ENCODE peak calls at places on chromosomes 3 and 15, in five cellular contexts. One of them, this sample, is unnamed.

GRCh38 chr15:65916041-65916663 is 46.9 kb downstream of the RAB11A start:
- DNase-seq in GM04504: no peak
- DNase-seq in ACHN: no peak
- DNase-seq in naive thymus-derived CD4-positive, alpha-beta T cell: no peak
- DNase-seq in brain microvascular endothelial cell: no peak
- DNase-seq in this sample: no peak

GRCh38 chr15:91040851-91041250 is 18.5 kb upstream of the VPS33B start:
- DNase-seq in naive thymus-derived CD4-positive, alpha-beta T cell: no peak
- DNase-seq in ACHN: no peak
- DNase-seq in brain microvascular endothelial cell: no peak
- DNase-seq in GM04504: no peak
- DNase-seq in this sample: no peak

GRCh38 chr3:30658328-30659052 is 52.1 kb downstream of the TGFBR2 start:
- DNase-seq in brain microvascular endothelial cell: peak; percentile 66
- DNase-seq in ACHN: peak; percentile 58
- DNase-seq in naive thymus-derived CD4-positive, alpha-beta T cell: peak; percentile 84
- DNase-seq in GM04504: no peak
- DNase-seq in this sample: no peak

GRCh38 chr3:10597733-10598132 is 92.3 kb upstream of the ATP2B2 start:
- DNase-seq in naive thymus-derived CD4-positive, alpha-beta T cell: no peak
- DNase-seq in ACHN: no peak
- DNase-seq in brain microvascular endothelial cell: no peak
- DNase-seq in GM04504: no peak
- DNase-seq in this sample: no peak

GRCh38 chr3:192917258-192917507 is 473 bp downstream of the MB21D2 start:
- DNase-seq in naive thymus-derived CD4-positive, alpha-beta T cell: peak; percentile 28
- DNase-seq in ACHN: no peak
- DNase-seq in brain microvascular endothelial cell: no peak
- DNase-seq in GM04504: no peak
- DNase-seq in this sample: no peak

GRCh38 chr3:13012228-13012691 is 61.0 kb downstream of the IQSEC1 start:
- DNase-seq in naive thymus-derived CD4-positive, alpha-beta T cell: no peak
- DNase-seq in ACHN: no peak
- DNase-seq in brain microvascular endothelial cell: no peak
- DNase-seq in GM04504: no peak
- DNase-seq in this sample: no peak

GRCh38 chr3:194136519-194137313 is 768 bp downstream of the HES1 start:
- DNase-seq in GM04504: peak; percentile 76
- DNase-seq in brain microvascular endothelial cell: peak; percentile 78
- DNase-seq in naive thymus-derived CD4-positive, alpha-beta T cell: peak; percentile 26
- DNase-seq in ACHN: peak; percentile 48
- DNase-seq in this sample: peak; percentile 60

GRCh38 chr3:171223396-171223795 is 196.9 kb upstream of the SLC2A2 start:
- DNase-seq in ACHN: no peak
- DNase-seq in naive thymus-derived CD4-positive, alpha-beta T cell: no peak
- DNase-seq in brain microvascular endothelial cell: no peak
- DNase-seq in GM04504: no peak
- DNase-seq in this sample: no peak

GRCh38 chr3:64748244-64748894 is 60.6 kb upstream of the ADAMTS9 start:
- DNase-seq in GM04504: no peak
- DNase-seq in ACHN: no peak
- DNase-seq in naive thymus-derived CD4-positive, alpha-beta T cell: no peak
- DNase-seq in brain microvascular endothelial cell: no peak
- DNase-seq in this sample: peak; percentile 2

GRCh38 chr3:190532626-190533155 is 18.8 kb downstream of the IL1RAP start:
- DNase-seq in brain microvascular endothelial cell: no peak
- DNase-seq in naive thymus-derived CD4-positive, alpha-beta T cell: no peak
- DNase-seq in GM04504: no peak
- DNase-seq in ACHN: no peak
- DNase-seq in this sample: no peak

GRCh38 chr15:84799511-84800187 is 17.5 kb upstream of the ALPK3 start:
- DNase-seq in naive thymus-derived CD4-positive, alpha-beta T cell: no peak
- DNase-seq in brain microvascular endothelial cell: no peak
- DNase-seq in ACHN: no peak
- DNase-seq in GM04504: no peak
- DNase-seq in this sample: no peak

GRCh38 chr15:79615754-79616153 is 183.6 kb downstream of the MINAR1 start:
- DNase-seq in naive thymus-derived CD4-positive, alpha-beta T cell: no peak
- DNase-seq in ACHN: no peak
- DNase-seq in brain microvascular endothelial cell: no peak
- DNase-seq in GM04504: no peak
- DNase-seq in this sample: no peak

GRCh38 chr3:2929574-2929973 is 180.6 kb downstream of the IL5RA start:
- DNase-seq in naive thymus-derived CD4-positive, alpha-beta T cell: no peak
- DNase-seq in ACHN: no peak
- DNase-seq in brain microvascular endothelial cell: no peak
- DNase-seq in GM04504: no peak
- DNase-seq in this sample: no peak

GRCh38 chr3:102090646-102091045 is 241.3 kb downstream of the NFKBIZ start:
- DNase-seq in ACHN: peak; percentile 96
- DNase-seq in naive thymus-derived CD4-positive, alpha-beta T cell: no peak
- DNase-seq in GM04504: no peak
- DNase-seq in brain microvascular endothelial cell: peak; percentile 49
- DNase-seq in this sample: no peak

GRCh38 chr15:52785672-52786406 is 4.3 kb downstream of the ONECUT1 start:
- DNase-seq in ACHN: no peak
- DNase-seq in brain microvascular endothelial cell: no peak
- DNase-seq in GM04504: no peak
- DNase-seq in naive thymus-derived CD4-positive, alpha-beta T cell: no peak
- DNase-seq in this sample: no peak

GRCh38 chr3:146605106-146605505 is at the start of gene PLSCR5:
- DNase-seq in GM04504: no peak
- DNase-seq in naive thymus-derived CD4-positive, alpha-beta T cell: no peak
- DNase-seq in brain microvascular endothelial cell: no peak
- DNase-seq in ACHN: no peak
- DNase-seq in this sample: no peak

GRCh38 chr15:74842581-74843444 is at the start of gene ULK3:
- DNase-seq in GM04504: peak; percentile 66
- DNase-seq in naive thymus-derived CD4-positive, alpha-beta T cell: peak; percentile 94
- DNase-seq in brain microvascular endothelial cell: peak; percentile 77
- DNase-seq in ACHN: peak; percentile 82
- DNase-seq in this sample: peak; percentile 83